ENCODE peak calls at places on chromosomes 2 and 18, in four cellular contexts. One of them, this sample, is unnamed.

GRCh38 chr2:10014418-10015190 is 28.7 kb upstream of the KLF11 start:
- DNase-seq in AG09309: no peak
- DNase-seq in foreskin fibroblast: no peak
- DNase-seq in gastrocnemius medialis: no peak
- DNase-seq in this sample: no peak

GRCh38 chr2:241957276-241957675 is 87.7 kb downstream of the RTP5 start:
- DNase-seq in AG09309: no peak
- DNase-seq in foreskin fibroblast: no peak
- DNase-seq in gastrocnemius medialis: no peak
- DNase-seq in this sample: no peak

GRCh38 chr18:2354292-2354691 is 217.0 kb downstream of the METTL4 start:
- DNase-seq in foreskin fibroblast: no peak
- DNase-seq in AG09309: no peak
- DNase-seq in gastrocnemius medialis: no peak
- DNase-seq in this sample: no peak

GRCh38 chr2:143513081-143513480 is 383.9 kb downstream of the ARHGAP15 start:
- DNase-seq in gastrocnemius medialis: no peak
- DNase-seq in AG09309: peak
- DNase-seq in foreskin fibroblast: peak
- DNase-seq in this sample: no peak

GRCh38 chr18:12391487-12392136 is 14.6 kb upstream of the AFG3L2 start:
- DNase-seq in foreskin fibroblast: peak
- DNase-seq in AG09309: no peak
- DNase-seq in gastrocnemius medialis: peak
- DNase-seq in this sample: no peak

GRCh38 chr2:235535423-235536130 is 41.7 kb downstream of the AGAP1 start:
- DNase-seq in AG09309: no peak
- DNase-seq in foreskin fibroblast: no peak
- DNase-seq in gastrocnemius medialis: no peak
- DNase-seq in this sample: no peak

GRCh38 chr18:34951625-34952379 is 89.4 kb upstream of the MAPRE2 start:
- DNase-seq in foreskin fibroblast: peak
- DNase-seq in AG09309: no peak
- DNase-seq in gastrocnemius medialis: no peak
- DNase-seq in this sample: no peak

GRCh38 chr2:24021122-24021998 is 11.5 kb downstream of the MFSD2B start:
- DNase-seq in AG09309: no peak
- DNase-seq in foreskin fibroblast: peak
- DNase-seq in gastrocnemius medialis: no peak
- DNase-seq in this sample: no peak

GRCh38 chr18:79472946-79473345 is 77.2 kb downstream of the NFATC1 start:
- DNase-seq in gastrocnemius medialis: no peak
- DNase-seq in AG09309: no peak
- DNase-seq in foreskin fibroblast: no peak
- DNase-seq in this sample: no peak

GRCh38 chr2:125172181-125172580 is 1147.1 kb downstream of the CNTNAP5 start:
- DNase-seq in foreskin fibroblast: no peak
- DNase-seq in AG09309: no peak
- DNase-seq in gastrocnemius medialis: no peak
- DNase-seq in this sample: no peak

GRCh38 chr18:5463390-5463789 is 80.4 kb downstream of the EPB41L3 start:
- DNase-seq in foreskin fibroblast: peak
- DNase-seq in AG09309: peak
- DNase-seq in gastrocnemius medialis: peak
- DNase-seq in this sample: no peak

GRCh38 chr18:39742015-39742466 is 2176.4 kb upstream of the CELF4 start:
- DNase-seq in gastrocnemius medialis: no peak
- DNase-seq in AG09309: no peak
- DNase-seq in foreskin fibroblast: peak
- DNase-seq in this sample: no peak

DNA sequence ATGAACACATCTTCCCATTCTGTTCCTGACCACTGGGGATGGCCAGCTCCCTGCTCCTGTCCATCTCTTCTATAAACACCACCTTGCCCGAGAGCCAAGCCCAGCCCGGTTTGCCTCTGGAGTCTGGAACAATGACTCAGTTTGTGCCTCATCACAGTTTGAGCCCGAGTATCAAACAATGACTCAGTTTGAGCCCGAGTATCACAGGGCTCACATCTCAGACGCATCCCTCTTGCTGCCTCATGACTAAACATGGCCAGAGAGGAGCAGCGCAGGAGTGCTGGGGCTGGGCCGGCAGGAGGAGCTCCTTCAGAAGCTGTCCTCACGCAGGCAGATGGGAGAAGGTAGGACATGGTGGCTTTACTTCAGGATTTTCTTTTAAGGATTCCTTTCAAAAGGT is 68.7 kb downstream of the PXDN start:
- DNase-seq in foreskin fibroblast: peak
- DNase-seq in AG09309: peak
- DNase-seq in gastrocnemius medialis: no peak
- DNase-seq in this sample: no peak
- TF ChIP-seq CTCF in foreskin fibroblast: peak
- TF ChIP-seq CTCF in AG09309: peak
- TF ChIP-seq CTCF in gastrocnemius medialis: peak
- TF ChIP-seq CTCF in this sample: no peak

GRCh38 chr2:140601801-140602200 is 1529.0 kb downstream of the LRP1B start:
- DNase-seq in AG09309: no peak
- DNase-seq in gastrocnemius medialis: no peak
- DNase-seq in foreskin fibroblast: no peak
- DNase-seq in this sample: no peak
- TF ChIP-seq CTCF in AG09309: no peak
- TF ChIP-seq CTCF in gastrocnemius medialis: no peak
- TF ChIP-seq CTCF in foreskin fibroblast: no peak
- TF ChIP-seq CTCF in this sample: no peak

GRCh38 chr2:228474466-228474865 is 293.0 kb upstream of the SPHKAP start:
- DNase-seq in gastrocnemius medialis: no peak
- DNase-seq in AG09309: no peak
- DNase-seq in foreskin fibroblast: peak
- DNase-seq in this sample: no peak
- TF ChIP-seq CTCF in gastrocnemius medialis: no peak
- TF ChIP-seq CTCF in AG09309: no peak
- TF ChIP-seq CTCF in foreskin fibroblast: no peak
- TF ChIP-seq CTCF in this sample: no peak

DNA sequence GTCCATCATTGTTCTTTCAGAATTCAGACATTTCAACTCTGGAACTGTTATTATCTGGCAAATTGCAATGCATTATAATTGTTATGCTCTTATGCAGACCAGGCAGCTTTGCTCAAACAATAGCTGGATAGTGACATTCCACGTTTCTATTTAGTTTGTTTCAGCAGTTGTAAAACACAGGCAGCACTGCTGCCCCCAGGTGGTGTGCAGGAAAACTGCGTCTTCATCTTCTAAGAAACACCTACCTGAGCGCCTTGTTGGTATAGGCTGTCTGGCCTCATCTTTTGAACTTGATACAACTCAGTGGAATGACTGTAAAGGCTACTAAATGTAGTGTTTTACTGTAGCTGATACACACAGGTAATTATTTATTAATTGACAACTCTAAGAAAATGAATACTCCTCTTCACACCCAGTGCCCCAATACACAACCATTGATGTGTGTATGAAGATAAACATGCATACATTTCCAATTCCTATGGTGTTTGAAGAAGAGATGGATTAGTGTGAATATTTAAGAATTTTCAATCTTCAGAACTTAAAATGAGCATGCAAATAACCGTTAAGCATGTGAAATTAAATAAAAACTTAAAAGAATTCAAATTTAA is 85.5 kb downstream of the CD8B2 start:
- DNase-seq in gastrocnemius medialis: no peak
- DNase-seq in AG09309: no peak
- DNase-seq in foreskin fibroblast: no peak
- DNase-seq in this sample: no peak
- TF ChIP-seq CTCF in gastrocnemius medialis: no peak
- TF ChIP-seq CTCF in AG09309: peak
- TF ChIP-seq CTCF in foreskin fibroblast: peak
- TF ChIP-seq CTCF in this sample: peak

GRCh38 chr2:174142290-174142689 is 106.0 kb downstream of the OLA1 start:
- DNase-seq in gastrocnemius medialis: no peak
- DNase-seq in AG09309: no peak
- DNase-seq in foreskin fibroblast: no peak
- DNase-seq in this sample: no peak

GRCh38 chr2:174138161-174138560 is 110.2 kb downstream of the OLA1 start:
- DNase-seq in foreskin fibroblast: no peak
- DNase-seq in AG09309: no peak
- DNase-seq in gastrocnemius medialis: no peak
- DNase-seq in this sample: no peak
- TF ChIP-seq CTCF in foreskin fibroblast: no peak
- TF ChIP-seq CTCF in AG09309: peak
- TF ChIP-seq CTCF in gastrocnemius medialis: no peak
- TF ChIP-seq CTCF in this sample: no peak

DNA sequence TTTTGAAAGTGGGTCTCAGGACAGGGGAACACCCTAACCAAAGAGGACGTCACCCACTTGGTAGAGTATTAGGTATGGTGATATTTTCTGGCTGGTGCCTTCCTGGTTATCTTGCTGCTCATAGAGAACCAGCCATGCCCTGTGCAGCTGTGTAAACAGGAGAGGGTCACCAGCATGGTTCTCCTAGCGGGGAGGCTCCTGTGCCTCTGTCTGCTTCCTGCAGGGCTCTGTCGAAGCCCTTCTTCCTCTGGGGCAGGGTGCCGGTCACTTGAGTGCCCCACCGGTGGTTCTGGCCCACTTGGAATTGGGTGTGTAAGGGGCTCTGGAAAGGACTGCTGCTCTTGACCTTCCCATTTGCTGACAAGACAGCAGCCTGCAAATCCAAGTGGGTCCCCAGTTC is 131.6 kb upstream of the MSH6 start:
- DNase-seq in gastrocnemius medialis: no peak
- DNase-seq in foreskin fibroblast: no peak
- DNase-seq in AG09309: no peak
- DNase-seq in this sample: no peak
- TF ChIP-seq CTCF in gastrocnemius medialis: no peak
- TF ChIP-seq CTCF in foreskin fibroblast: no peak
- TF ChIP-seq CTCF in AG09309: no peak
- TF ChIP-seq CTCF in this sample: no peak

DNA sequence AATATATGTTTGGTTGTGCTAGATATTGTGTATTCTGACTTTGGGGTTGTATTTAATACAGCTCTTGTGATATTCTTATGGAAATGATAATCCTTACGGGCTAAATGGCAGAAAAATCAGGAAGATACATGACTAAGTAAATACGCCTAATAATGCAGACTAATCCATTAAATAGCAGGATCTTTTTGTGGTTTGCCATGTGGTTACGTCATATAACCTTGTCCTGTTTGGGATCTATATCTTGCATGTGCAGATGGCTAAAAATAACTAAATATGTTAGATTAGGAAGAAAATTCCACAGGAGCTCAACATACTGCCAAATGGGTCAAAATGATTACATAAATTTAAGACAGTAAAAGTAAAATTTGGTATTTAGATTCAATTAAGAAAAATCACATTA is 83.0 kb downstream of the NEB start:
- DNase-seq in AG09309: no peak
- DNase-seq in foreskin fibroblast: no peak
- DNase-seq in gastrocnemius medialis: no peak
- DNase-seq in this sample: no peak
- TF ChIP-seq CTCF in AG09309: no peak
- TF ChIP-seq CTCF in foreskin fibroblast: no peak
- TF ChIP-seq CTCF in gastrocnemius medialis: no peak
- TF ChIP-seq CTCF in this sample: no peak

GRCh38 chr2:96113951-96114350 is 2.4 kb downstream of the ADRA2B start:
- DNase-seq in AG09309: no peak
- DNase-seq in foreskin fibroblast: no peak
- DNase-seq in gastrocnemius medialis: no peak
- DNase-seq in this sample: no peak

GRCh38 chr2:96112501-96113366 is 3.6 kb downstream of the ADRA2B start:
- DNase-seq in foreskin fibroblast: no peak
- DNase-seq in AG09309: no peak
- DNase-seq in gastrocnemius medialis: no peak
- DNase-seq in this sample: no peak

GRCh38 chr2:96111823-96112500 is 4.4 kb downstream of the ADRA2B start:
- DNase-seq in gastrocnemius medialis: no peak
- DNase-seq in foreskin fibroblast: no peak
- DNase-seq in AG09309: no peak
- DNase-seq in this sample: no peak

GRCh38 chr2:96114546-96114902 is 1.8 kb downstream of the ADRA2B start:
- DNase-seq in AG09309: no peak
- DNase-seq in gastrocnemius medialis: no peak
- DNase-seq in foreskin fibroblast: no peak
- DNase-seq in this sample: no peak

GRCh38 chr2:96113367-96113677 is 3.0 kb downstream of the ADRA2B start:
- DNase-seq in foreskin fibroblast: no peak
- DNase-seq in AG09309: no peak
- DNase-seq in gastrocnemius medialis: no peak
- DNase-seq in this sample: no peak
- TF ChIP-seq CTCF in foreskin fibroblast: no peak
- TF ChIP-seq CTCF in AG09309: no peak
- TF ChIP-seq CTCF in gastrocnemius medialis: no peak
- TF ChIP-seq CTCF in this sample: peak

GRCh38 chr2:166106431-166107015 is 21.3 kb downstream of the SCN1A start:
- DNase-seq in gastrocnemius medialis: no peak
- DNase-seq in AG09309: no peak
- DNase-seq in foreskin fibroblast: peak
- DNase-seq in this sample: no peak
- TF ChIP-seq CTCF in gastrocnemius medialis: no peak
- TF ChIP-seq CTCF in AG09309: peak
- TF ChIP-seq CTCF in foreskin fibroblast: no peak
- TF ChIP-seq CTCF in this sample: peak

GRCh38 chr2:28166956-28167355 is 225.7 kb upstream of the FOSL2 start:
- DNase-seq in AG09309: no peak
- DNase-seq in gastrocnemius medialis: no peak
- DNase-seq in foreskin fibroblast: peak
- DNase-seq in this sample: no peak

GRCh38 chr2:28173377-28173776 is 219.3 kb upstream of the FOSL2 start:
- DNase-seq in foreskin fibroblast: no peak
- DNase-seq in AG09309: no peak
- DNase-seq in gastrocnemius medialis: no peak
- DNase-seq in this sample: no peak

GRCh38 chr2:28168376-28168775 is 224.3 kb upstream of the FOSL2 start:
- DNase-seq in gastrocnemius medialis: no peak
- DNase-seq in AG09309: no peak
- DNase-seq in foreskin fibroblast: no peak
- DNase-seq in this sample: no peak

GRCh38 chr2:28172114-28172898 is 220.4 kb upstream of the FOSL2 start:
- DNase-seq in foreskin fibroblast: peak
- DNase-seq in gastrocnemius medialis: no peak
- DNase-seq in AG09309: no peak
- DNase-seq in this sample: no peak

DNA sequence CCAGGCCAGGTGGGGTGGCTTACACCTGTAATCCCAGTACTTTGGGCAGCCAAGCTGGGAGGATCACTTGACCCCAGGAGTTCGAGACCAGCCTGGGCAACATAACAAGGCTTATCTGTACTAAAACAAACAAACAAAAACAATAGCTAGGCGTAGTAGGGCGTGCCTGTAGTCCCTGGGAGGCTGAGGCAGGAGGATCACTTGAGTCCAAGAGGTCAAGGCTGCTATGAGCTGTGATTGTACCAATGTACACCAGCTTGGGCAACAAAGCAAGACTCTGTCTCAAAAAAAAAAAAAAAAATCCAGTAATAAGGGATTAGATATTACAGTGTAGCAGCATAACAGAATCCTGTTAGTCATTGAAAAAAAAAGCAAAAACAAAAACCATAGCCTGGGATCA is 223.2 kb upstream of the FOSL2 start:
- DNase-seq in AG09309: no peak
- DNase-seq in foreskin fibroblast: no peak
- DNase-seq in gastrocnemius medialis: no peak
- DNase-seq in this sample: no peak
- TF ChIP-seq CTCF in AG09309: no peak
- TF ChIP-seq CTCF in foreskin fibroblast: no peak
- TF ChIP-seq CTCF in gastrocnemius medialis: no peak
- TF ChIP-seq CTCF in this sample: no peak

This sample was measured in D721Med.